ENCODE peak calls at places on chromosomes 11 and 22, in four cellular contexts. W is PC-9, I is spleen, A is HepG2. O is an unnamed sample.

GRCh38 chr22:31952459-31952858 is 8.1 kb downstream of the YWHAH start:
- DNase-seq in W (peak; percentile 74), A (no peak), I (no peak), O (no peak)

GRCh38 chr11:115456019-115456418 is 48.2 kb downstream of the CADM1 start:
- DNase-seq in W (no peak), A (no peak), I (no peak), O (no peak)

GRCh38 chr11:76215946-76216345 is 9.6 kb upstream of the WNT11 start:
- DNase-seq in A (no peak), W (no peak), I (no peak), O (no peak)

GRCh38 chr11:119175493-119176077 is 7.1 kb downstream of the NLRX1 start:
- DNase-seq in A (no peak), W (no peak), I (no peak), O (no peak)

GRCh38 chr11:78414321-78415051 is 3.1 kb downstream of the GAB2 start:
- DNase-seq in A (no peak), W (peak; percentile 50), I (no peak), O (no peak)

GRCh38 chr11:22460181-22460580 is 122.0 kb downstream of the SLC17A6 start:
- DNase-seq in I (no peak), W (no peak), A (no peak), O (no peak)

GRCh38 chr22:36425977-36426523 is 38.3 kb upstream of the MYH9 start:
- DNase-seq in W (no peak), A (peak; percentile 74), I (peak; percentile 85), O (no peak)

GRCh38 chr11:128520886-128521696 is 66.3 kb downstream of the ETS1 start:
- DNase-seq in A (no peak), W (no peak), I (peak; percentile 81), O (no peak)

GRCh38 chr22:38923463-38924196 is 33.8 kb upstream of the APOBEC3A start:
- DNase-seq in A (peak; percentile 88), I (no peak), W (peak; percentile 89), O (peak; percentile 60)

GRCh38 chr11:64090811-64091516 is 55.2 kb downstream of the FLRT1 start:
- DNase-seq in I (no peak), A (no peak), W (no peak), O (no peak)

GRCh38 chr22:28822930-28823481 is 22.6 kb upstream of the XBP1 start:
- DNase-seq in W (peak; percentile 63), I (no peak), A (peak; percentile 73), O (no peak)

GRCh38 chr11:120832609-120833221 is 191.2 kb upstream of the TBCEL start:
- DNase-seq in I (peak; percentile 17), A (no peak), W (no peak), O (no peak)

GRCh38 chr11:18105086-18105801 is 638 bp downstream of the SAAL1 start:
- DNase-seq in A (no peak), I (no peak), W (no peak), O (no peak)

GRCh38 chr22:39489094-39490068 is 12.7 kb upstream of the MIEF1 start:
- DNase-seq in A (no peak), W (no peak), I (no peak), O (no peak)

GRCh38 chr11:129803533-129803932 is 12.1 kb upstream of the TMEM45B start:
- DNase-seq in A (no peak), I (no peak), W (peak; percentile 53), O (no peak)

GRCh38 chr11:61265357-61265756 is 24.4 kb downstream of the PGA5 start:
- DNase-seq in W (no peak), A (peak; percentile 66), I (no peak), O (no peak)

GRCh38 chr11:115707180-115707905 is 203.1 kb upstream of the CADM1 start:
- DNase-seq in A (no peak), I (no peak), W (no peak), O (no peak)

GRCh38 chr11:16352707-16353106 is 3.6 kb downstream of the SOX6 start:
- DNase-seq in W (no peak), A (no peak), I (no peak), O (no peak)

GRCh38 chr11:116224154-116224888 is 548.5 kb downstream of the BUD13 start:
- DNase-seq in A (peak; percentile 32), I (no peak), W (no peak), O (no peak)

GRCh38 chr11:69700278-69701140 is 3.3 kb downstream of the FGF19 start:
- DNase-seq in A (peak; percentile 66), I (peak; percentile 78), W (peak; percentile 86), O (no peak)

GRCh38 chr11:11813288-11813962 is 28.3 kb upstream of the USP47 start:
- DNase-seq in I (no peak), A (peak; percentile 94), W (peak; percentile 79), O (peak; percentile 96)

GRCh38 chr11:132683602-132684001 is 848.7 kb downstream of the OPCML start:
- DNase-seq in W (no peak), A (peak; percentile 2), I (no peak), O (no peak)

GRCh38 chr22:29457730-29458129 is 19.3 kb downstream of the RFPL1 start:
- DNase-seq in I (peak; percentile 43), A (peak; percentile 37), W (no peak), O (no peak)

GRCh38 chr22:20429254-20430100 is 8.1 kb downstream of the SCARF2 start:
- DNase-seq in A (no peak), I (peak; percentile 96), W (no peak), O (no peak)

GRCh38 chr11:132177106-132177505 is 806.7 kb downstream of the NTM start:
- DNase-seq in W (no peak), I (no peak), A (peak; percentile 9), O (peak; percentile 15)

GRCh38 chr11:42058794-42059193 is 599.3 kb upstream of the LRRC4C start:
- DNase-seq in A (no peak), W (no peak), I (no peak), O (no peak)

GRCh38 chr22:43406186-43406790 is 5.5 kb upstream of the MPPED1 start:
- DNase-seq in A (no peak), I (no peak), W (no peak), O (no peak)

GRCh38 chr22:49657974-49658550 is 169.6 kb downstream of the BRD1 start:
- DNase-seq in I (no peak), W (no peak), A (no peak), O (no peak)

GRCh38 chr22:49656291-49656851 is 171.3 kb downstream of the BRD1 start:
- DNase-seq in W (no peak), I (peak; percentile 84), A (no peak), O (no peak)

GRCh38 chr22:49657275-49657973 is 170.2 kb downstream of the BRD1 start:
- DNase-seq in W (peak; percentile 56), A (no peak), I (peak; percentile 93), O (no peak)

GRCh38 chr22:49658902-49659280 is 168.8 kb downstream of the BRD1 start:
- DNase-seq in A (no peak), I (peak; percentile 37), W (no peak), O (no peak)

GRCh38 chr22:49655168-49655812 is 172.4 kb downstream of the BRD1 start:
- DNase-seq in W (no peak), A (no peak), I (peak; percentile 72), O (no peak)
- H3K4me3 ChIP-seq in W (peak overlapping the region; percentile 55), A (no peak overlapping the region), I (peak overlapping the region; percentile 98), O (no peak overlapping the region)

DNA sequence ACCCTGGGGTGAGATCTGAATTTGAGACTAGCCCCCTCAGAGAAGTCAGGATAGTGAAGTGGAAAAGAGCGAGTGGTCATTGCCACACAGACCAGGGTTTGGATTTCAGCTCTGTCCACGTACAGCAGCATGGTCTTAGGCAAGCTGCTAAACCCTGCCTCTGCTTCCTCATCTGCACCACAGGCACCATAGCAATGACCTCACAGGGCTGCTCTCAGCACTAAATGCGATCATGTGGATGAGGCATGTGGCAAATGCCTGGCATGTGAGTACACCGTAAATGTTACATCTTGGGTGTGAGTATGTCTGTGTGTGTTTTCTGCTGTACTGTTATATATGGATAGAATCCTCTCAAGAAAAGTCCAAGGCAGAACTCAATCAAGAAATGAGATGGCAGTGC is 15.8 kb downstream of the NAV2 start:
- DNase-seq in I (no peak), W (no peak), A (no peak), O (no peak)
- H3K4me3 ChIP-seq in I (no peak overlapping the region), W (no peak overlapping the region), A (no peak overlapping the region), O (no peak overlapping the region)

GRCh38 chr11:106246495-106246894 is 169.0 kb downstream of the AASDHPPT start:
- DNase-seq in A (no peak), W (no peak), I (no peak), O (no peak)

GRCh38 chr11:106249857-106250256 is 172.4 kb downstream of the AASDHPPT start:
- DNase-seq in A (no peak), W (no peak), I (no peak), O (no peak)
- H3K4me3 ChIP-seq in A (no peak overlapping the region), W (no peak overlapping the region), I (no peak overlapping the region), O (no peak overlapping the region)

GRCh38 chr11:66864924-66865697 is 8.2 kb downstream of the LRFN4 start:
- DNase-seq in I (no peak), A (no peak), W (no peak), O (no peak)

GRCh38 chr11:66864172-66864901 is 7.5 kb downstream of the LRFN4 start:
- DNase-seq in A (no peak), W (no peak), I (no peak), O (no peak)

GRCh38 chr11:66867425-66868040 is 10.7 kb downstream of the LRFN4 start:
- DNase-seq in A (no peak), W (no peak), I (no peak), O (no peak)

GRCh38 chr11:66866420-66867010 is 9.7 kb downstream of the LRFN4 start:
- DNase-seq in I (no peak), W (no peak), A (no peak), O (no peak)

GRCh38 chr11:66866007-66866406 is 9.1 kb downstream of the LRFN4 start:
- DNase-seq in W (no peak), A (no peak), I (no peak), O (no peak)
- H3K4me3 ChIP-seq in W (no peak overlapping the region), A (no peak overlapping the region), I (no peak overlapping the region), O (no peak overlapping the region)

GRCh38 chr22:50719814-50720300 is 18.1 kb upstream of the ACR start:
- DNase-seq in W (no peak), A (no peak), I (no peak), O (no peak)
- H3K4me3 ChIP-seq in W (no peak overlapping the region), A (no peak overlapping the region), I (no peak overlapping the region), O (no peak overlapping the region)

GRCh38 chr11:33663121-33663520 is 37.5 kb downstream of the C11orf91 start:
- DNase-seq in I (no peak), W (no peak), A (no peak), O (no peak)

GRCh38 chr11:33664829-33665228 is 35.8 kb downstream of the C11orf91 start:
- DNase-seq in A (no peak), I (no peak), W (no peak), O (no peak)

GRCh38 chr11:33660962-33661361 is 39.7 kb downstream of the C11orf91 start:
- DNase-seq in W (no peak), I (no peak), A (no peak), O (no peak)

GRCh38 chr11:33665666-33666065 is 35.0 kb downstream of the C11orf91 start:
- DNase-seq in W (no peak), A (no peak), I (no peak), O (no peak)

GRCh38 chr11:33664166-33664565 is 36.5 kb downstream of the C11orf91 start:
- DNase-seq in W (no peak), A (no peak), I (no peak), O (no peak)
- H3K4me3 ChIP-seq in W (no peak overlapping the region), A (no peak overlapping the region), I (no peak overlapping the region), O (no peak overlapping the region)

GRCh38 chr11:126938718-126939117 is 61.9 kb downstream of the KIRREL3 start:
- DNase-seq in I (no peak), W (no peak), A (no peak), O (no peak)
- H3K4me3 ChIP-seq in I (no peak overlapping the region), W (no peak overlapping the region), A (no peak overlapping the region), O (no peak overlapping the region)